ENCODE peak calls at places on chromosomes 16 and 17, in five cellular contexts. One of them, this sample, is unnamed.

GRCh38 chr17:34673516-34673915 is 94.1 kb downstream of the TMEM132E start:
- DNase-seq in adipocyte: no peak
- DNase-seq in H7: no peak
- DNase-seq in astrocyte of the cerebellum: no peak
- DNase-seq in transverse colon: no peak
- DNase-seq in this sample: no peak

GRCh38 chr17:57329380-57330214 is 73.3 kb downstream of the MSI2 start:
- DNase-seq in adipocyte: no peak
- DNase-seq in H7: no peak
- DNase-seq in astrocyte of the cerebellum: no peak
- DNase-seq in transverse colon: no peak
- DNase-seq in this sample: no peak

GRCh38 chr17:71828182-71828596 is 292.6 kb upstream of the SOX9 start:
- DNase-seq in adipocyte: no peak
- DNase-seq in H7: peak; percentile 56
- DNase-seq in astrocyte of the cerebellum: peak; percentile 99
- DNase-seq in transverse colon: no peak
- DNase-seq in this sample: no peak

GRCh38 chr17:17019891-17020456 is 22.3 kb upstream of the MPRIP start:
- DNase-seq in adipocyte: no peak
- DNase-seq in H7: no peak
- DNase-seq in astrocyte of the cerebellum: no peak
- DNase-seq in transverse colon: no peak
- DNase-seq in this sample: no peak

GRCh38 chr17:45228121-45228941 is 6.6 kb downstream of the FMNL1 start:
- DNase-seq in adipocyte: no peak
- DNase-seq in H7: peak; percentile 52
- DNase-seq in astrocyte of the cerebellum: no peak
- DNase-seq in transverse colon: peak; percentile 13
- DNase-seq in this sample: no peak

GRCh38 chr16:79847569-79847968 is 247.0 kb upstream of the MAF start:
- DNase-seq in adipocyte: no peak
- DNase-seq in H7: no peak
- DNase-seq in astrocyte of the cerebellum: no peak
- DNase-seq in transverse colon: no peak
- DNase-seq in this sample: no peak

GRCh38 chr17:63531022-63531965 is 8.1 kb downstream of the KCNH6 start:
- DNase-seq in adipocyte: no peak
- DNase-seq in H7: no peak
- DNase-seq in astrocyte of the cerebellum: no peak
- DNase-seq in transverse colon: no peak
- DNase-seq in this sample: no peak

GRCh38 chr17:68296217-68297140 is 5.2 kb downstream of the ARSG start:
- DNase-seq in adipocyte: no peak
- DNase-seq in H7: peak; percentile 49
- DNase-seq in astrocyte of the cerebellum: no peak
- DNase-seq in transverse colon: peak; percentile 52
- DNase-seq in this sample: no peak

GRCh38 chr16:27258241-27258734 is 10.3 kb downstream of the NSMCE1 start:
- DNase-seq in adipocyte: no peak
- DNase-seq in H7: no peak
- DNase-seq in astrocyte of the cerebellum: no peak
- DNase-seq in transverse colon: no peak
- DNase-seq in this sample: no peak

GRCh38 chr16:77574867-77575619 is 140.2 kb upstream of the ADAMTS18 start:
- DNase-seq in adipocyte: no peak
- DNase-seq in H7: no peak
- DNase-seq in astrocyte of the cerebellum: no peak
- DNase-seq in transverse colon: peak; percentile 8
- DNase-seq in this sample: no peak

GRCh38 chr16:81473066-81473488 is 28.5 kb downstream of the CMIP start:
- DNase-seq in adipocyte: no peak
- DNase-seq in H7: peak; percentile 67
- DNase-seq in astrocyte of the cerebellum: no peak
- DNase-seq in transverse colon: no peak
- DNase-seq in this sample: no peak

GRCh38 chr16:58652741-58653140 is 23.1 kb upstream of the CNOT1 start:
- DNase-seq in adipocyte: no peak
- DNase-seq in H7: peak; percentile 91
- DNase-seq in astrocyte of the cerebellum: no peak
- DNase-seq in transverse colon: no peak
- DNase-seq in this sample: no peak

GRCh38 chr16:82638095-82638798 is 11.5 kb downstream of the CDH13 start:
- DNase-seq in adipocyte: peak; percentile 19
- DNase-seq in H7: no peak
- DNase-seq in astrocyte of the cerebellum: peak; percentile 75
- DNase-seq in transverse colon: no peak
- DNase-seq in this sample: peak; percentile 86

GRCh38 chr17:83079340-83079747 is at the start of gene METRNL:
- DNase-seq in adipocyte: peak; percentile 90
- DNase-seq in H7: peak; percentile 99
- DNase-seq in astrocyte of the cerebellum: no peak
- DNase-seq in transverse colon: peak; percentile 87
- DNase-seq in this sample: no peak

GRCh38 chr17:58514795-58515157 is 338 bp upstream of the MTMR4 start:
- DNase-seq in adipocyte: no peak
- DNase-seq in H7: no peak
- DNase-seq in astrocyte of the cerebellum: no peak
- DNase-seq in transverse colon: no peak
- DNase-seq in this sample: no peak

GRCh38 chr17:71975331-71975801 is 145.5 kb upstream of the SOX9 start:
- DNase-seq in adipocyte: peak; percentile 37
- DNase-seq in H7: peak; percentile 19
- DNase-seq in astrocyte of the cerebellum: peak; percentile 18
- DNase-seq in transverse colon: peak; percentile 75
- DNase-seq in this sample: peak; percentile 31

GRCh38 chr16:15477802-15478201 is 43.4 kb downstream of the BMERB1 start:
- DNase-seq in adipocyte: no peak
- DNase-seq in H7: no peak
- DNase-seq in astrocyte of the cerebellum: no peak
- DNase-seq in transverse colon: no peak
- DNase-seq in this sample: no peak

GRCh38 chr17:1076982-1077302 is 80.0 kb downstream of the TIMM22 start:
- DNase-seq in adipocyte: no peak
- DNase-seq in H7: no peak
- DNase-seq in astrocyte of the cerebellum: no peak
- DNase-seq in transverse colon: no peak
- DNase-seq in this sample: no peak

GRCh38 chr16:63289834-63290460 is 1253.7 kb upstream of the CDH8 start:
- DNase-seq in adipocyte: peak; percentile 22
- DNase-seq in H7: peak; percentile 29
- DNase-seq in astrocyte of the cerebellum: peak; percentile 2
- DNase-seq in transverse colon: peak; percentile 15
- DNase-seq in this sample: no peak

GRCh38 chr17:72139213-72139612 is 18.4 kb downstream of the SOX9 start:
- DNase-seq in adipocyte: no peak
- DNase-seq in H7: no peak
- DNase-seq in astrocyte of the cerebellum: no peak
- DNase-seq in transverse colon: no peak
- DNase-seq in this sample: no peak

GRCh38 chr17:56817066-56817465 is 16.7 kb downstream of the C17orf67 start:
- DNase-seq in adipocyte: no peak
- DNase-seq in H7: no peak
- DNase-seq in astrocyte of the cerebellum: no peak
- DNase-seq in transverse colon: no peak
- DNase-seq in this sample: no peak

GRCh38 chr17:17921192-17922082 is 50.8 kb downstream of the TOM1L2 start:
- DNase-seq in adipocyte: peak; percentile 90
- DNase-seq in H7: no peak
- DNase-seq in astrocyte of the cerebellum: peak; percentile 94
- DNase-seq in transverse colon: no peak
- DNase-seq in this sample: peak; percentile 85

GRCh38 chr16:85761866-85762265 is 11.0 kb upstream of the C16orf74 start:
- DNase-seq in adipocyte: no peak
- DNase-seq in H7: no peak
- DNase-seq in astrocyte of the cerebellum: no peak
- DNase-seq in transverse colon: no peak
- DNase-seq in this sample: no peak

GRCh38 chr17:81466564-81467472 is 45.8 kb downstream of the ACTG1 start:
- DNase-seq in adipocyte: no peak
- DNase-seq in H7: peak; percentile 76
- DNase-seq in astrocyte of the cerebellum: no peak
- DNase-seq in transverse colon: no peak
- DNase-seq in this sample: no peak

GRCh38 chr17:79127534-79128135 is 53.0 kb downstream of the ENGASE start:
- DNase-seq in adipocyte: no peak
- DNase-seq in H7: peak; percentile 56
- DNase-seq in astrocyte of the cerebellum: no peak
- DNase-seq in transverse colon: no peak
- DNase-seq in this sample: no peak

GRCh38 chr17:79125503-79125902 is 50.9 kb downstream of the ENGASE start:
- DNase-seq in adipocyte: no peak
- DNase-seq in H7: peak; percentile 79
- DNase-seq in astrocyte of the cerebellum: no peak
- DNase-seq in transverse colon: no peak
- DNase-seq in this sample: no peak

GRCh38 chr17:79123988-79124387 is 49.4 kb downstream of the ENGASE start:
- DNase-seq in adipocyte: no peak
- DNase-seq in H7: no peak
- DNase-seq in astrocyte of the cerebellum: no peak
- DNase-seq in transverse colon: no peak
- DNase-seq in this sample: no peak

GRCh38 chr17:79124513-79125209 is 50.0 kb downstream of the ENGASE start:
- DNase-seq in adipocyte: no peak
- DNase-seq in H7: no peak
- DNase-seq in astrocyte of the cerebellum: no peak
- DNase-seq in transverse colon: no peak
- DNase-seq in this sample: no peak

GRCh38 chr17:79126139-79126538 is 51.5 kb downstream of the ENGASE start:
- DNase-seq in adipocyte: no peak
- DNase-seq in H7: peak; percentile 92
- DNase-seq in astrocyte of the cerebellum: no peak
- DNase-seq in transverse colon: peak; percentile 14
- DNase-seq in this sample: no peak
- H3K4me3 ChIP-seq in adipocyte: no peak overlapping the region
- H3K4me3 ChIP-seq in H7: no peak overlapping the region
- H3K4me3 ChIP-seq in astrocyte of the cerebellum: no peak overlapping the region
- H3K4me3 ChIP-seq in transverse colon: no peak overlapping the region
- H3K4me3 ChIP-seq in this sample: no peak overlapping the region

DNA sequence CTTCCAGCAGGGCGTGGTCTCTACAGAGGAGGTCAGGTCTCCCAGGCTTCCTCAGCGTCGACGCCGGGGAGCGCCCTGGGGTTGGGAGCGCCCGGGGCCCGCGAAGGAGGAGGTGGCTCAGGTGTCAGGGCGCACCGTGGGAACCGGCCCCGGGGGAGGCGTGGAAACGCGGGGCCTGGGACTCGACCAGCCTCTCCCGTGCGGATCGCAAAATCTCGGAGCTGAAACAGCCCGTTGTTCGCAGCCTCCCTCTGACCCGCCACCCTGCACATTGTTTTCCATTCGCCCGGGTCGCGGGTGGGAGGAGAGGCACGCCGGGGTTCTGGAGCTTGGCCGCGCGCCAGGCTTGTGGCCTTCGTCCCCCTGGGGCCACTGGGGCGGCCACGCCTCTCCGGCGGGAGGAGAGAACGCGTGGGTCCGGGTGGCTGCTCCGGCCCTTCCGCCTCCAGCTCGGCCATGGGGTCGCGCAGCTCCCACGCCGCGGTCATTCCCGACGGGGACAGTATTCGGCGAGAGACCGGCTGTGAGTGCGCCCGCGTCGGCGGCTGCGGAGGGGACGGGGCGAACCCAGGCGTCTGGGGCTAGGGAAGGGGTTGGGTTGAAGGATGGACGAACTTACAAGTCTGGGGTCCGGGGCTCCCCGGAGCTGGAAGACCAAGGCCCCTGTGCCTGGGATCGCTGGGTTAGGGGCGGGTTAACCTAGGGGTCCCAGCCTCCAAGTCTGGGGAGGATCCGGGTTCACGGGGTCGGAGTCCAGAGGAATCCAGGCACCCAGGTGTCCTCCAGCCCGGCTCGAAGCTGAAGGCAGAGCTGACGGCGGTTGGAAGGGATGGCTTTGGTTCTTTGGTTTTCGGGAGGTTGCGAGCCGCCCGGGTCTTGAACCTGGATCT is at the start of gene CHP2:
- DNase-seq in adipocyte: no peak
- DNase-seq in H7: peak; percentile 60
- DNase-seq in astrocyte of the cerebellum: no peak
- DNase-seq in transverse colon: peak; percentile 86
- DNase-seq in this sample: no peak
- H3K4me3 ChIP-seq in adipocyte: peak within 1 kb of the TSS; percentile 56
- H3K4me3 ChIP-seq in H7: peak within 1 kb of the TSS; percentile 56
- H3K4me3 ChIP-seq in astrocyte of the cerebellum: peak within 1 kb of the TSS; percentile 10
- H3K4me3 ChIP-seq in transverse colon: peak within 1 kb of the TSS; percentile 50
- H3K4me3 ChIP-seq in this sample: peak within 1 kb of the TSS; percentile 7

GRCh38 chr16:165218-165538 is 600 bp upstream of the HBM start:
- DNase-seq in adipocyte: no peak
- DNase-seq in H7: peak; percentile 89
- DNase-seq in astrocyte of the cerebellum: no peak
- DNase-seq in transverse colon: no peak
- DNase-seq in this sample: no peak
- H3K4me3 ChIP-seq in adipocyte: no peak overlapping the region
- H3K4me3 ChIP-seq in H7: peak overlapping the region; percentile 24
- H3K4me3 ChIP-seq in astrocyte of the cerebellum: no peak overlapping the region
- H3K4me3 ChIP-seq in transverse colon: no peak overlapping the region
- H3K4me3 ChIP-seq in this sample: peak overlapping the region; percentile 32

GRCh38 chr17:77443743-77444260 is 303.0 kb downstream of the SEC14L1 start:
- DNase-seq in adipocyte: no peak
- DNase-seq in H7: no peak
- DNase-seq in astrocyte of the cerebellum: no peak
- DNase-seq in transverse colon: no peak
- DNase-seq in this sample: no peak

GRCh38 chr17:77444653-77445029 is 303.9 kb downstream of the SEC14L1 start:
- DNase-seq in adipocyte: no peak
- DNase-seq in H7: no peak
- DNase-seq in astrocyte of the cerebellum: no peak
- DNase-seq in transverse colon: peak; percentile 49
- DNase-seq in this sample: no peak

GRCh38 chr17:77445030-77445907 is 304.5 kb downstream of the SEC14L1 start:
- DNase-seq in adipocyte: no peak
- DNase-seq in H7: no peak
- DNase-seq in astrocyte of the cerebellum: no peak
- DNase-seq in transverse colon: peak; percentile 79
- DNase-seq in this sample: no peak

GRCh38 chr17:77446959-77447634 is 306.3 kb downstream of the SEC14L1 start:
- DNase-seq in adipocyte: no peak
- DNase-seq in H7: no peak
- DNase-seq in astrocyte of the cerebellum: no peak
- DNase-seq in transverse colon: no peak
- DNase-seq in this sample: no peak

DNA sequence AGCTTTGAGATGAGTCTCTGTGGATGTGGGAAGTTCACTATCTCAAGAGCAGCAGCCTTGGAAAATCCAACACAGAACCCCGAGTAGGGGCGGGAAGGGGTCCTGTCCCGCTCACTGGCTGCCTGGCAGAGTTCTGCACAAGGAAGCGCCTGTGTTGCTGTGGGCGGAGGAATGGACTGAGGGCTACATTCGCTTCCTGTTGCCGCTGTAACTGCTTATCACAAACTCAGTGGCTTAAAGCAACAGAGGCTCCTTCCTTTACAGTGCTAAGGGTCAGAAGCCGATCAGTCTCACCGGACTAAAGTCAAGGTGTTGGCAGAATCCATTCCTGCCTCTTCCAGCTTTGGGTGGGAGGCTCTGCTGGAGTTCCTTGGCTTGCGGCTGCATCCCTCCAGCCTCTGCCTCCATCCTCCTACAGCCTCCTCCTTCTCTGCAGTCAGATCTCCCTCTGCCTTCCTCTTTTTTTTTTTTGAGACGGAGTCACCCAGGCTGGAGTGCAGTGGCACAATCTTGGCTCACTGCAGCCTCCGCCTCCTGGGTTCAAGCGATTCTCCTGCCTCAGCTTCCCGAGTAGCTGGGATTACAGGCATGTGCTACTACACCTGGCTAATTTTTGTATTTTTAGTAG is 305.3 kb downstream of the SEC14L1 start:
- DNase-seq in adipocyte: no peak
- DNase-seq in H7: no peak
- DNase-seq in astrocyte of the cerebellum: no peak
- DNase-seq in transverse colon: peak; percentile 82
- DNase-seq in this sample: no peak
- H3K4me3 ChIP-seq in adipocyte: no peak overlapping the region
- H3K4me3 ChIP-seq in H7: no peak overlapping the region
- H3K4me3 ChIP-seq in astrocyte of the cerebellum: no peak overlapping the region
- H3K4me3 ChIP-seq in transverse colon: peak overlapping the region; percentile 11
- H3K4me3 ChIP-seq in this sample: no peak overlapping the region